ENCODE peak calls at places on chromosomes 11 and 22, in eight cellular contexts. One of them, this sample, is unnamed.

GRCh38 chr22:25113316-25113721 is 86.3 kb upstream of the CRYBB3 start:
- DNase-seq in HCT116: no peak
- DNase-seq in K562: no peak
- DNase-seq in SK-N-SH: no peak
- DNase-seq in GM12878: no peak
- DNase-seq in HepG2: no peak
- DNase-seq in Panc1: no peak
- DNase-seq in HL-60: no peak
- DNase-seq in this sample: no peak

GRCh38 chr11:127056338-127056971 is 55.9 kb upstream of the KIRREL3 start:
- DNase-seq in SK-N-SH: peak
- DNase-seq in GM12878: no peak
- DNase-seq in Panc1: no peak
- DNase-seq in HCT116: no peak
- DNase-seq in HepG2: no peak
- DNase-seq in K562: peak
- DNase-seq in HL-60: no peak
- DNase-seq in this sample: no peak

GRCh38 chr11:23995891-23996290 is 501.0 kb upstream of the LUZP2 start:
- DNase-seq in SK-N-SH: no peak
- DNase-seq in Panc1: no peak
- DNase-seq in K562: no peak
- DNase-seq in GM12878: no peak
- DNase-seq in HepG2: no peak
- DNase-seq in HCT116: no peak
- DNase-seq in HL-60: no peak
- DNase-seq in this sample: no peak

GRCh38 chr11:118524757-118525465 is 2.4 kb upstream of the TTC36 start:
- DNase-seq in HepG2: no peak
- DNase-seq in Panc1: no peak
- DNase-seq in K562: no peak
- DNase-seq in GM12878: no peak
- DNase-seq in HL-60: peak
- DNase-seq in HCT116: no peak
- DNase-seq in SK-N-SH: no peak
- DNase-seq in this sample: no peak

GRCh38 chr11:77195071-77195705 is 67.1 kb downstream of the MYO7A start:
- DNase-seq in Panc1: no peak
- DNase-seq in GM12878: no peak
- DNase-seq in SK-N-SH: no peak
- DNase-seq in K562: no peak
- DNase-seq in HL-60: no peak
- DNase-seq in HCT116: no peak
- DNase-seq in HepG2: no peak
- DNase-seq in this sample: no peak

GRCh38 chr11:125201525-125202121 is 37.1 kb downstream of the PKNOX2 start:
- DNase-seq in HL-60: no peak
- DNase-seq in K562: no peak
- DNase-seq in HepG2: peak
- DNase-seq in Panc1: no peak
- DNase-seq in HCT116: no peak
- DNase-seq in SK-N-SH: no peak
- DNase-seq in GM12878: no peak
- DNase-seq in this sample: no peak

GRCh38 chr11:75212463-75212862 is 28.1 kb upstream of the TPBGL start:
- DNase-seq in GM12878: no peak
- DNase-seq in HL-60: no peak
- DNase-seq in HepG2: no peak
- DNase-seq in HCT116: no peak
- DNase-seq in SK-N-SH: no peak
- DNase-seq in Panc1: no peak
- DNase-seq in K562: no peak
- DNase-seq in this sample: no peak

GRCh38 chr11:16883179-16883578 is 131.0 kb downstream of the PLEKHA7 start:
- DNase-seq in HepG2: no peak
- DNase-seq in K562: peak
- DNase-seq in SK-N-SH: no peak
- DNase-seq in Panc1: no peak
- DNase-seq in HCT116: peak
- DNase-seq in HL-60: no peak
- DNase-seq in GM12878: no peak
- DNase-seq in this sample: no peak

GRCh38 chr22:44357296-44357961 is 44.7 kb upstream of the SHISAL1 start:
- DNase-seq in HCT116: no peak
- DNase-seq in GM12878: no peak
- DNase-seq in Panc1: no peak
- DNase-seq in HepG2: no peak
- DNase-seq in SK-N-SH: no peak
- DNase-seq in HL-60: no peak
- DNase-seq in K562: no peak
- DNase-seq in this sample: no peak

GRCh38 chr22:39546064-39546365 is 13.5 kb upstream of the RPS19BP1 start:
- DNase-seq in GM12878: no peak
- DNase-seq in Panc1: no peak
- DNase-seq in SK-N-SH: no peak
- DNase-seq in K562: no peak
- DNase-seq in HL-60: no peak
- DNase-seq in HepG2: no peak
- DNase-seq in HCT116: no peak
- DNase-seq in this sample: no peak

GRCh38 chr11:133656100-133656635 is 123.9 kb upstream of the OPCML start:
- DNase-seq in GM12878: no peak
- DNase-seq in Panc1: no peak
- DNase-seq in HepG2: no peak
- DNase-seq in K562: no peak
- DNase-seq in SK-N-SH: no peak
- DNase-seq in HCT116: no peak
- DNase-seq in HL-60: no peak
- DNase-seq in this sample: no peak

GRCh38 chr11:2653930-2654739 is 45.7 kb downstream of the KCNQ1OT1 start:
- DNase-seq in HCT116: no peak
- DNase-seq in HepG2: no peak
- DNase-seq in Panc1: no peak
- DNase-seq in SK-N-SH: peak
- DNase-seq in K562: peak
- DNase-seq in HL-60: no peak
- DNase-seq in GM12878: no peak
- DNase-seq in this sample: no peak

GRCh38 chr22:36769541-36769940 is 6.4 kb downstream of the IFT27 start:
- DNase-seq in GM12878: no peak
- DNase-seq in K562: no peak
- DNase-seq in Panc1: no peak
- DNase-seq in HCT116: no peak
- DNase-seq in HepG2: no peak
- DNase-seq in HL-60: no peak
- DNase-seq in SK-N-SH: no peak
- DNase-seq in this sample: no peak

GRCh38 chr11:45285931-45286632 is at the start of gene SYT13:
- DNase-seq in GM12878: no peak
- DNase-seq in Panc1: no peak
- DNase-seq in K562: no peak
- DNase-seq in SK-N-SH: peak
- DNase-seq in HepG2: no peak
- DNase-seq in HCT116: no peak
- DNase-seq in HL-60: no peak
- DNase-seq in this sample: peak

GRCh38 chr11:78652866-78653265 is 78.2 kb upstream of the NARS2 start:
- DNase-seq in HL-60: no peak
- DNase-seq in Panc1: no peak
- DNase-seq in HCT116: no peak
- DNase-seq in GM12878: no peak
- DNase-seq in HepG2: no peak
- DNase-seq in SK-N-SH: no peak
- DNase-seq in K562: no peak
- DNase-seq in this sample: no peak

GRCh38 chr11:70517996-70518907 is 119.9 kb downstream of the CTTN start:
- DNase-seq in SK-N-SH: peak
- DNase-seq in HCT116: no peak
- DNase-seq in HL-60: no peak
- DNase-seq in Panc1: peak
- DNase-seq in K562: no peak
- DNase-seq in GM12878: no peak
- DNase-seq in HepG2: no peak
- DNase-seq in this sample: no peak

DNA sequence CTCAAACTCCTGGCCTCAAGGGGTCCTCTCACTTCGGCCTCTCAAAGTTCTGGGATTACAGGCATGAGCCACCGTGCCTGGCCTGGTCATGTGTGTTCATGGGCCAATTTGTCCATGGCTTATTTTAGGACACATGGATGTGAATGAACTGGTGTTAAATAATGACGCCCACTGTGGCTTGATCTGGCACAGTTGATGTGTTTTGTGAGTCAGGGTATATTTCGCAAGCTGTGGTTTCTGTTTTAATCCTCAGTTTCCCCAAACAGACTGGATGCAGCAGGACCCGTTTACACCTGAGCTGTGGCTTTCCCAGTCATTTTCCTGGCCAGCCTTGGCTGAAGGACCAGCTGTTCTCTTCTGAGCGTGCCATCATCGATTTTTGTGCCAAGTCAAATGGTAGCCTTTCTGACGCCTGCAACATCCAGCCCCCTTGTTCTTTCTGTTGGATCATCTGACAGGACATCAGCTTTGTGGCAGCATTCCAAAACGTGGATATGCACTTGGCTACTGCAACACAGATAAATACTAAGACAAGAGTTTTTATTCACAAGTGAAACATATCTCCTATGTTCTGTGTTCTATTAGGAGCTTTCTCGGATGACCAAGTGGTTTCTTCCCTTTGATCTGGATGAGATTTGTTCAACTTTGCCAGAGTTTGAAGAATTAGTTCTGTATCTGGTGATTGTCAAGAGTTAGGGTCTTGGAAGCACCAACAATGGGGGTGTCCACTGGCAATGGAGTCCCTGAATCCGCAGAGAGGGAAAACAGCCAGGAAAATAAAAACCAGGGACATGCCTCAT is 40.0 kb upstream of the SEPTIN5 start:
- DNase-seq in HepG2: no peak
- DNase-seq in HL-60: no peak
- DNase-seq in SK-N-SH: no peak
- DNase-seq in K562: no peak
- DNase-seq in Panc1: no peak
- DNase-seq in GM12878: no peak
- DNase-seq in HCT116: no peak
- DNase-seq in this sample: no peak
- TF ChIP-seq REST in HepG2: no peak
- TF ChIP-seq REST in HL-60: no peak
- TF ChIP-seq REST in SK-N-SH: no peak
- TF ChIP-seq REST in K562: no peak
- TF ChIP-seq REST in Panc1: no peak
- TF ChIP-seq REST in GM12878: no peak
- TF ChIP-seq REST in HCT116: no peak
- TF ChIP-seq REST in this sample: no peak

GRCh38 chr22:49789289-49790141 is 38.2 kb downstream of the BRD1 start:
- DNase-seq in HepG2: peak
- DNase-seq in K562: no peak
- DNase-seq in SK-N-SH: peak
- DNase-seq in HL-60: peak
- DNase-seq in Panc1: no peak
- DNase-seq in HCT116: no peak
- DNase-seq in GM12878: no peak
- DNase-seq in this sample: no peak

GRCh38 chr22:49787861-49788260 is 39.8 kb downstream of the BRD1 start:
- DNase-seq in SK-N-SH: no peak
- DNase-seq in HL-60: no peak
- DNase-seq in HepG2: no peak
- DNase-seq in GM12878: no peak
- DNase-seq in Panc1: no peak
- DNase-seq in K562: no peak
- DNase-seq in HCT116: no peak
- DNase-seq in this sample: no peak

GRCh38 chr22:49786976-49787843 is 40.5 kb downstream of the BRD1 start:
- DNase-seq in HCT116: no peak
- DNase-seq in HL-60: no peak
- DNase-seq in K562: no peak
- DNase-seq in SK-N-SH: no peak
- DNase-seq in Panc1: no peak
- DNase-seq in HepG2: no peak
- DNase-seq in GM12878: no peak
- DNase-seq in this sample: no peak

GRCh38 chr22:49790912-49791311 is 36.8 kb downstream of the BRD1 start:
- DNase-seq in Panc1: no peak
- DNase-seq in HCT116: no peak
- DNase-seq in HepG2: no peak
- DNase-seq in HL-60: no peak
- DNase-seq in SK-N-SH: no peak
- DNase-seq in GM12878: no peak
- DNase-seq in K562: no peak
- DNase-seq in this sample: no peak

DNA sequence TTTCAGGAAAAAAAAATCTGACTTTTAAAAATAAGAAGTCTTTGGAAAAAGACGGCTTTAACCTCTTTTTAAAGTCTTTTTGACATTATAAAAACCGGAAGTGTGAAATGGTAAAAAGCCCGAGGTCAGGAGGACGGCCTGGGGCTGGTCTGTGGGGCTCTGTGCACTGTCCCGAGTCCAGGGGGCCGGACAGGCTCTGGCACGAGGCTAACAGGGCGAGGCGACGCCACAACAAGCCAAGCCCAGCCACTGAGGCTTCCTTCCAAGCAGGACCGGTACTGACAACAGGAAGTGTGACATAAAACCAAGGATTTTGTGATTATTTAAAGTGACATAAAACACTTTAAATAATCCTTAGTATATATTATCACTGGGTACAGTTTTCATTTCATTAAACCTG is 39.2 kb downstream of the BRD1 start:
- DNase-seq in GM12878: no peak
- DNase-seq in HCT116: no peak
- DNase-seq in Panc1: no peak
- DNase-seq in SK-N-SH: no peak
- DNase-seq in K562: no peak
- DNase-seq in HL-60: peak
- DNase-seq in HepG2: no peak
- DNase-seq in this sample: no peak
- TF ChIP-seq REST in GM12878: no peak
- TF ChIP-seq REST in HCT116: no peak
- TF ChIP-seq REST in Panc1: no peak
- TF ChIP-seq REST in SK-N-SH: no peak
- TF ChIP-seq REST in K562: no peak
- TF ChIP-seq REST in HL-60: no peak
- TF ChIP-seq REST in HepG2: no peak
- TF ChIP-seq REST in this sample: no peak

GRCh38 chr11:4839851-4840549 is 9.0 kb downstream of the OR51S1 start:
- DNase-seq in GM12878: no peak
- DNase-seq in HL-60: no peak
- DNase-seq in K562: no peak
- DNase-seq in HepG2: no peak
- DNase-seq in SK-N-SH: no peak
- DNase-seq in HCT116: no peak
- DNase-seq in Panc1: no peak
- DNase-seq in this sample: no peak
- TF ChIP-seq REST in GM12878: no peak
- TF ChIP-seq REST in HL-60: no peak
- TF ChIP-seq REST in K562: no peak
- TF ChIP-seq REST in HepG2: no peak
- TF ChIP-seq REST in SK-N-SH: no peak
- TF ChIP-seq REST in HCT116: no peak
- TF ChIP-seq REST in Panc1: no peak
- TF ChIP-seq REST in this sample: no peak

DNA sequence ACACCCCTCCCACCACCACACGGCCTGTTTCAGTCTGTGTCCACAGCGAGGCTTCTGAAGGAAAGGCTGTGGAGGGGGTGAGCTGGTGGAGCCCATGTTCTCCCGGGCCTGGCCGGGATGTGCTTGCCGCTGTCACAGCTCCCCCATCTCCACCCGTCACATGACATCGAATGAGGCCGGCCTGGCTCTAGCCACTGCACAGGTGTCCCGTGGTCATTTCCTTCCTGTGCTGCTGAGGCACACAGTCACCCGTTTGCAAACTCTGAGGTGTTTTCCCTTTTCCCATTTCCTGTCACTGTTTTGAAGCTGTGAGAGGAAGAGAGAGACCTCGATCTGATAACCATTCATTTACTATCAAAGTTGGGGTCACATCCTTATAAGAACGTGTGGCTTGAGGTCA is 55.7 kb upstream of the CLDN5 start:
- DNase-seq in HepG2: no peak
- DNase-seq in GM12878: peak
- DNase-seq in HL-60: no peak
- DNase-seq in HCT116: no peak
- DNase-seq in K562: peak
- DNase-seq in Panc1: no peak
- DNase-seq in SK-N-SH: no peak
- DNase-seq in this sample: no peak
- TF ChIP-seq REST in HepG2: no peak
- TF ChIP-seq REST in GM12878: no peak
- TF ChIP-seq REST in HL-60: no peak
- TF ChIP-seq REST in HCT116: no peak
- TF ChIP-seq REST in K562: no peak
- TF ChIP-seq REST in Panc1: no peak
- TF ChIP-seq REST in SK-N-SH: no peak
- TF ChIP-seq REST in this sample: no peak